ENCODE peak calls at places on chromosome 4, in nine cellular contexts. One of them, this sample, is unnamed.

GRCh38 chr4:89039735-89040338 is 17.1 kb downstream of the FAM13A start:
- DNase-seq in tibial artery: no peak
- DNase-seq in endothelial cell of umbilical vein: no peak
- DNase-seq in endodermal cell: no peak
- DNase-seq in neural progenitor cell: no peak
- DNase-seq in ovary: no peak
- DNase-seq in esophagus squamous epithelium: no peak
- DNase-seq in lung: no peak
- DNase-seq in astrocyte: no peak
- DNase-seq in this sample: no peak

GRCh38 chr4:86942185-86942666 is 7.4 kb downstream of the AFF1 start:
- DNase-seq in tibial artery: no peak
- DNase-seq in endothelial cell of umbilical vein: peak; percentile 71
- DNase-seq in endodermal cell: no peak
- DNase-seq in neural progenitor cell: no peak
- DNase-seq in ovary: no peak
- DNase-seq in esophagus squamous epithelium: no peak
- DNase-seq in lung: no peak
- DNase-seq in astrocyte: peak; percentile 57
- DNase-seq in this sample: no peak

GRCh38 chr4:48375651-48376291 is 34.4 kb downstream of the SLAIN2 start:
- DNase-seq in tibial artery: no peak
- DNase-seq in endothelial cell of umbilical vein: peak; percentile 90
- DNase-seq in endodermal cell: no peak
- DNase-seq in neural progenitor cell: no peak
- DNase-seq in ovary: no peak
- DNase-seq in esophagus squamous epithelium: no peak
- DNase-seq in lung: no peak
- DNase-seq in astrocyte: peak; percentile 73
- DNase-seq in this sample: no peak

GRCh38 chr4:109658871-109659410 is 44.3 kb downstream of the CASP6 start:
- DNase-seq in tibial artery: no peak
- DNase-seq in endothelial cell of umbilical vein: peak; percentile 45
- DNase-seq in endodermal cell: no peak
- DNase-seq in neural progenitor cell: no peak
- DNase-seq in ovary: no peak
- DNase-seq in esophagus squamous epithelium: no peak
- DNase-seq in lung: no peak
- DNase-seq in astrocyte: no peak
- DNase-seq in this sample: no peak

GRCh38 chr4:169131556-169132208 is 121.6 kb upstream of the CBR4 start:
- DNase-seq in tibial artery: no peak
- DNase-seq in endothelial cell of umbilical vein: no peak
- DNase-seq in endodermal cell: no peak
- DNase-seq in neural progenitor cell: no peak
- DNase-seq in ovary: no peak
- DNase-seq in esophagus squamous epithelium: no peak
- DNase-seq in lung: no peak
- DNase-seq in astrocyte: no peak
- DNase-seq in this sample: no peak

GRCh38 chr4:148196168-148196567 is 246.0 kb downstream of the NR3C2 start:
- DNase-seq in tibial artery: no peak
- DNase-seq in endothelial cell of umbilical vein: no peak
- DNase-seq in endodermal cell: no peak
- DNase-seq in neural progenitor cell: no peak
- DNase-seq in ovary: no peak
- DNase-seq in esophagus squamous epithelium: no peak
- DNase-seq in lung: no peak
- DNase-seq in astrocyte: peak; percentile 52
- DNase-seq in this sample: no peak

GRCh38 chr4:150217192-150217591 is 138.9 kb downstream of the DCLK2 start:
- DNase-seq in tibial artery: no peak
- DNase-seq in endothelial cell of umbilical vein: peak; percentile 45
- DNase-seq in endodermal cell: no peak
- DNase-seq in neural progenitor cell: peak; percentile 68
- DNase-seq in ovary: no peak
- DNase-seq in esophagus squamous epithelium: no peak
- DNase-seq in lung: no peak
- DNase-seq in astrocyte: peak; percentile 84
- DNase-seq in this sample: no peak

GRCh38 chr4:29423836-29424721 is 1296.1 kb upstream of the PCDH7 start:
- DNase-seq in tibial artery: no peak
- DNase-seq in endothelial cell of umbilical vein: peak; percentile 13
- DNase-seq in endodermal cell: no peak
- DNase-seq in neural progenitor cell: no peak
- DNase-seq in ovary: no peak
- DNase-seq in esophagus squamous epithelium: no peak
- DNase-seq in lung: no peak
- DNase-seq in astrocyte: peak; percentile 78
- DNase-seq in this sample: no peak

GRCh38 chr4:88163286-88163685 is 4.8 kb upstream of the ABCG2 start:
- DNase-seq in tibial artery: no peak
- DNase-seq in endothelial cell of umbilical vein: no peak
- DNase-seq in endodermal cell: no peak
- DNase-seq in neural progenitor cell: peak; percentile 20
- DNase-seq in ovary: no peak
- DNase-seq in esophagus squamous epithelium: no peak
- DNase-seq in lung: no peak
- DNase-seq in astrocyte: no peak
- DNase-seq in this sample: no peak

GRCh38 chr4:74391890-74392478 is 27.0 kb downstream of the EREG start:
- DNase-seq in tibial artery: no peak
- DNase-seq in endothelial cell of umbilical vein: peak; percentile 74
- DNase-seq in endodermal cell: no peak
- DNase-seq in neural progenitor cell: no peak
- DNase-seq in ovary: no peak
- DNase-seq in esophagus squamous epithelium: no peak
- DNase-seq in lung: no peak
- DNase-seq in astrocyte: no peak
- DNase-seq in this sample: no peak

GRCh38 chr4:145769450-145770037 is 89.6 kb downstream of the C4orf51 start:
- DNase-seq in tibial artery: no peak
- DNase-seq in endothelial cell of umbilical vein: no peak
- DNase-seq in endodermal cell: no peak
- DNase-seq in neural progenitor cell: no peak
- DNase-seq in ovary: no peak
- DNase-seq in esophagus squamous epithelium: no peak
- DNase-seq in lung: no peak
- DNase-seq in astrocyte: no peak
- DNase-seq in this sample: no peak

GRCh38 chr4:96879527-96879926 is 1039.6 kb downstream of the PDHA2 start:
- DNase-seq in tibial artery: no peak
- DNase-seq in endothelial cell of umbilical vein: no peak
- DNase-seq in endodermal cell: no peak
- DNase-seq in neural progenitor cell: no peak
- DNase-seq in ovary: no peak
- DNase-seq in esophagus squamous epithelium: no peak
- DNase-seq in lung: no peak
- DNase-seq in astrocyte: no peak
- DNase-seq in this sample: no peak

GRCh38 chr4:88823058-88823919 is 125.7 kb upstream of the NAP1L5 start:
- DNase-seq in tibial artery: peak; percentile 97
- DNase-seq in endothelial cell of umbilical vein: peak; percentile 92
- DNase-seq in endodermal cell: peak; percentile 90
- DNase-seq in neural progenitor cell: peak; percentile 86
- DNase-seq in ovary: peak; percentile 92
- DNase-seq in esophagus squamous epithelium: peak; percentile 24
- DNase-seq in lung: peak; percentile 89
- DNase-seq in astrocyte: peak; percentile 97
- DNase-seq in this sample: peak; percentile 76

GRCh38 chr4:133711817-133712216 is 489.8 kb downstream of the PABPC4L start:
- DNase-seq in tibial artery: no peak
- DNase-seq in endothelial cell of umbilical vein: no peak
- DNase-seq in endodermal cell: no peak
- DNase-seq in neural progenitor cell: no peak
- DNase-seq in ovary: no peak
- DNase-seq in esophagus squamous epithelium: no peak
- DNase-seq in lung: no peak
- DNase-seq in astrocyte: peak; percentile 79
- DNase-seq in this sample: no peak

GRCh38 chr4:83348074-83348473 is 13.4 kb upstream of the HPSE start:
- DNase-seq in tibial artery: no peak
- DNase-seq in endothelial cell of umbilical vein: no peak
- DNase-seq in endodermal cell: no peak
- DNase-seq in neural progenitor cell: no peak
- DNase-seq in ovary: no peak
- DNase-seq in esophagus squamous epithelium: no peak
- DNase-seq in lung: no peak
- DNase-seq in astrocyte: no peak
- DNase-seq in this sample: no peak

GRCh38 chr4:13536607-13537006 is 7.7 kb downstream of the NKX3-2 start:
- DNase-seq in tibial artery: no peak
- DNase-seq in endothelial cell of umbilical vein: no peak
- DNase-seq in endodermal cell: no peak
- DNase-seq in neural progenitor cell: no peak
- DNase-seq in ovary: no peak
- DNase-seq in esophagus squamous epithelium: no peak
- DNase-seq in lung: no peak
- DNase-seq in astrocyte: no peak
- DNase-seq in this sample: no peak

GRCh38 chr4:13535708-13536361 is 8.5 kb downstream of the NKX3-2 start:
- DNase-seq in tibial artery: no peak
- DNase-seq in endothelial cell of umbilical vein: no peak
- DNase-seq in endodermal cell: peak; percentile 77
- DNase-seq in neural progenitor cell: peak; percentile 65
- DNase-seq in ovary: no peak
- DNase-seq in esophagus squamous epithelium: no peak
- DNase-seq in lung: no peak
- DNase-seq in astrocyte: no peak
- DNase-seq in this sample: no peak

GRCh38 chr4:13535118-13535517 is 9.2 kb downstream of the NKX3-2 start:
- DNase-seq in tibial artery: no peak
- DNase-seq in endothelial cell of umbilical vein: no peak
- DNase-seq in endodermal cell: peak; percentile 53
- DNase-seq in neural progenitor cell: peak; percentile 61
- DNase-seq in ovary: no peak
- DNase-seq in esophagus squamous epithelium: no peak
- DNase-seq in lung: no peak
- DNase-seq in astrocyte: no peak
- DNase-seq in this sample: no peak

GRCh38 chr4:13533670-13534343 is 10.5 kb downstream of the NKX3-2 start:
- DNase-seq in tibial artery: no peak
- DNase-seq in endothelial cell of umbilical vein: no peak
- DNase-seq in endodermal cell: peak; percentile 66
- DNase-seq in neural progenitor cell: no peak
- DNase-seq in ovary: no peak
- DNase-seq in esophagus squamous epithelium: no peak
- DNase-seq in lung: no peak
- DNase-seq in astrocyte: no peak
- DNase-seq in this sample: no peak

GRCh38 chr4:13534344-13535063 is 9.8 kb downstream of the NKX3-2 start:
- DNase-seq in tibial artery: no peak
- DNase-seq in endothelial cell of umbilical vein: no peak
- DNase-seq in endodermal cell: no peak
- DNase-seq in neural progenitor cell: no peak
- DNase-seq in ovary: no peak
- DNase-seq in esophagus squamous epithelium: no peak
- DNase-seq in lung: no peak
- DNase-seq in astrocyte: no peak
- DNase-seq in this sample: no peak
- TF ChIP-seq CTCF in tibial artery: no peak
- TF ChIP-seq CTCF in endothelial cell of umbilical vein: no peak
- TF ChIP-seq CTCF in endodermal cell: no peak
- TF ChIP-seq CTCF in neural progenitor cell: peak; percentile 28
- TF ChIP-seq CTCF in ovary: no peak
- TF ChIP-seq CTCF in esophagus squamous epithelium: no peak
- TF ChIP-seq CTCF in lung: no peak
- TF ChIP-seq CTCF in astrocyte: no peak
- TF ChIP-seq CTCF in this sample: no peak

GRCh38 chr4:24570574-24571236 is 13.6 kb downstream of the DHX15 start:
- DNase-seq in tibial artery: no peak
- DNase-seq in endothelial cell of umbilical vein: no peak
- DNase-seq in endodermal cell: no peak
- DNase-seq in neural progenitor cell: no peak
- DNase-seq in ovary: no peak
- DNase-seq in esophagus squamous epithelium: no peak
- DNase-seq in lung: no peak
- DNase-seq in astrocyte: no peak
- DNase-seq in this sample: no peak

GRCh38 chr4:24573582-24573981 is 10.8 kb downstream of the DHX15 start:
- DNase-seq in tibial artery: no peak
- DNase-seq in endothelial cell of umbilical vein: no peak
- DNase-seq in endodermal cell: no peak
- DNase-seq in neural progenitor cell: no peak
- DNase-seq in ovary: no peak
- DNase-seq in esophagus squamous epithelium: no peak
- DNase-seq in lung: no peak
- DNase-seq in astrocyte: no peak
- DNase-seq in this sample: no peak

GRCh38 chr4:24569662-24570061 is 14.7 kb downstream of the DHX15 start:
- DNase-seq in tibial artery: no peak
- DNase-seq in endothelial cell of umbilical vein: no peak
- DNase-seq in endodermal cell: no peak
- DNase-seq in neural progenitor cell: no peak
- DNase-seq in ovary: no peak
- DNase-seq in esophagus squamous epithelium: no peak
- DNase-seq in lung: no peak
- DNase-seq in astrocyte: no peak
- DNase-seq in this sample: no peak

GRCh38 chr4:24568425-24568824 is 15.9 kb downstream of the DHX15 start:
- DNase-seq in tibial artery: no peak
- DNase-seq in endothelial cell of umbilical vein: no peak
- DNase-seq in endodermal cell: no peak
- DNase-seq in neural progenitor cell: no peak
- DNase-seq in ovary: no peak
- DNase-seq in esophagus squamous epithelium: no peak
- DNase-seq in lung: no peak
- DNase-seq in astrocyte: no peak
- DNase-seq in this sample: no peak

GRCh38 chr4:24570172-24570571 is 14.2 kb downstream of the DHX15 start:
- DNase-seq in tibial artery: no peak
- DNase-seq in endothelial cell of umbilical vein: no peak
- DNase-seq in endodermal cell: no peak
- DNase-seq in neural progenitor cell: no peak
- DNase-seq in ovary: no peak
- DNase-seq in esophagus squamous epithelium: no peak
- DNase-seq in lung: no peak
- DNase-seq in astrocyte: no peak
- DNase-seq in this sample: no peak
- H3K4me1 ChIP-seq in tibial artery: no peaks in the 10 kb centered on the region
- H3K4me1 ChIP-seq in endothelial cell of umbilical vein: no peaks in the 10 kb centered on the region
- H3K4me1 ChIP-seq in endodermal cell: peaks cover 5% of the 10 kb centered on the region
- H3K4me1 ChIP-seq in neural progenitor cell: no peaks in the 10 kb centered on the region
- H3K4me1 ChIP-seq in ovary: peaks cover 2% of the 10 kb centered on the region
- H3K4me1 ChIP-seq in esophagus squamous epithelium: peaks cover 14% of the 10 kb centered on the region
- H3K4me1 ChIP-seq in lung: peaks cover 8% of the 10 kb centered on the region
- H3K4me1 ChIP-seq in astrocyte: no peaks in the 10 kb centered on the region
- H3K4me1 ChIP-seq in this sample: peaks cover 8% of the 10 kb centered on the region

GRCh38 chr4:8586671-8587468 is 5.7 kb upstream of the CPZ start:
- DNase-seq in tibial artery: peak; percentile 46
- DNase-seq in endothelial cell of umbilical vein: no peak
- DNase-seq in endodermal cell: no peak
- DNase-seq in neural progenitor cell: no peak
- DNase-seq in ovary: peak; percentile 13
- DNase-seq in esophagus squamous epithelium: no peak
- DNase-seq in lung: no peak
- DNase-seq in astrocyte: no peak
- DNase-seq in this sample: no peak
- TF ChIP-seq CTCF in tibial artery: no peak
- TF ChIP-seq CTCF in endothelial cell of umbilical vein: no peak
- TF ChIP-seq CTCF in endodermal cell: peak; percentile 50
- TF ChIP-seq CTCF in neural progenitor cell: peak; percentile 23
- TF ChIP-seq CTCF in ovary: no peak
- TF ChIP-seq CTCF in esophagus squamous epithelium: peak; percentile 27
- TF ChIP-seq CTCF in lung: no peak
- TF ChIP-seq CTCF in astrocyte: no peak
- TF ChIP-seq CTCF in this sample: no peak

GRCh38 chr4:6706173-6706572 is 3.5 kb downstream of the MRFAP1L1 start:
- DNase-seq in tibial artery: no peak
- DNase-seq in endothelial cell of umbilical vein: no peak
- DNase-seq in endodermal cell: no peak
- DNase-seq in neural progenitor cell: no peak
- DNase-seq in ovary: no peak
- DNase-seq in esophagus squamous epithelium: no peak
- DNase-seq in lung: no peak
- DNase-seq in astrocyte: no peak
- DNase-seq in this sample: no peak
- H3K4me1 ChIP-seq in tibial artery: peaks cover 19% of the 10 kb centered on the region
- H3K4me1 ChIP-seq in endothelial cell of umbilical vein: peaks cover 13% of the 10 kb centered on the region
- H3K4me1 ChIP-seq in endodermal cell: no peaks in the 10 kb centered on the region
- H3K4me1 ChIP-seq in neural progenitor cell: peaks cover 16% of the 10 kb centered on the region
- H3K4me1 ChIP-seq in ovary: peaks cover 20% of the 10 kb centered on the region
- H3K4me1 ChIP-seq in esophagus squamous epithelium: peaks cover 35% of the 10 kb centered on the region
- H3K4me1 ChIP-seq in lung: peaks cover 33% of the 10 kb centered on the region
- H3K4me1 ChIP-seq in astrocyte: peaks cover 12% of the 10 kb centered on the region
- H3K4me1 ChIP-seq in this sample: peaks cover 28% of the 10 kb centered on the region